ENCODE peak calls at places on chromosomes 6 and 20, in eight cellular contexts. G, W, A, R, L, F, S and E are unnamed samples.

GRCh38 chr6:26017567-26017966 is 55.0 kb downstream of the TRIM38 start:
- DNase-seq in W (peak; percentile 61), G (peak; percentile 78), L (peak; percentile 67), F (peak; percentile 79), A (peak; percentile 48), R (peak; percentile 92), S (no peak), E (no peak)

GRCh38 chr6:104095661-104096416 is 763.9 kb downstream of the HACE1 start:
- DNase-seq in S (no peak), W (no peak), L (no peak), F (no peak), A (no peak), G (no peak), R (no peak), E (no peak)

GRCh38 chr6:53877151-53877550 is 82.3 kb downstream of the LRRC1 start:
- DNase-seq in F (no peak), G (no peak), L (no peak), A (no peak), R (no peak), S (no peak), W (no peak), E (no peak)

GRCh38 chr20:20051767-20052073 is 546 bp downstream of the CRNKL1 start:
- DNase-seq in G (no peak), A (no peak), W (no peak), L (no peak), F (no peak), R (no peak), S (no peak), E (no peak)

GRCh38 chr6:105402090-105402980 is 547 bp downstream of the PREP start:
- DNase-seq in F (peak; percentile 54), G (peak; percentile 23), S (peak; percentile 46), A (peak; percentile 26), R (no peak), L (no peak), W (no peak), E (no peak)

GRCh38 chr20:39152742-39153141 is 190.6 kb downstream of the DHX35 start:
- DNase-seq in A (no peak), L (no peak), F (no peak), R (no peak), S (no peak), W (no peak), G (no peak), E (no peak)

GRCh38 chr20:48898210-48898609 is 23.3 kb upstream of the ARFGEF2 start:
- DNase-seq in L (no peak), F (no peak), R (no peak), S (no peak), W (no peak), A (no peak), G (no peak), E (no peak)

GRCh38 chr6:73041051-73041450 is 184.2 kb downstream of the KHDC1L start:
- DNase-seq in A (no peak), S (no peak), R (no peak), L (no peak), F (no peak), W (no peak), G (no peak), E (no peak)

GRCh38 chr6:125274935-125275334 is 26.8 kb downstream of the HDDC2 start:
- DNase-seq in R (no peak), G (no peak), W (no peak), A (no peak), L (no peak), F (no peak), S (no peak), E (no peak)

GRCh38 chr6:132715204-132715603 is 1.3 kb upstream of the VNN1 start:
- DNase-seq in L (peak; percentile 84), F (peak; percentile 26), W (no peak), A (no peak), S (no peak), R (no peak), G (no peak), E (no peak)

GRCh38 chr6:69841862-69842261 is 24.5 kb upstream of the COL19A1 start:
- DNase-seq in R (no peak), W (no peak), G (no peak), A (no peak), L (no peak), S (no peak), F (no peak), E (no peak)

GRCh38 chr6:63554782-63555181 is 17.5 kb upstream of the LOC128125822 start:
- DNase-seq in L (no peak), W (no peak), S (no peak), G (no peak), F (no peak), A (no peak), R (no peak), E (no peak)

GRCh38 chr20:57082546-57082945 is 183.9 kb downstream of the BMP7 start:
- DNase-seq in G (no peak), L (no peak), F (no peak), R (no peak), W (no peak), S (no peak), A (no peak), E (no peak)

GRCh38 chr6:27470023-27470422 is 2.9 kb downstream of the ZNF184 start:
- DNase-seq in F (no peak), G (no peak), W (no peak), R (no peak), L (no peak), S (no peak), A (no peak), E (no peak)

GRCh38 chr6:73521351-73522254 is 771 bp upstream of the EEF1A1 start:
- DNase-seq in S (peak; percentile 58), G (peak; percentile 86), L (peak; percentile 84), A (peak; percentile 62), R (no peak), W (peak; percentile 83), F (peak; percentile 84), E (peak; percentile 46)

GRCh38 chr6:5174756-5175155 is 86.0 kb downstream of the LYRM4 start:
- DNase-seq in L (no peak), F (no peak), W (no peak), S (no peak), R (no peak), G (no peak), A (no peak), E (no peak)

GRCh38 chr6:5173862-5174643 is 86.7 kb downstream of the LYRM4 start:
- DNase-seq in W (no peak), A (no peak), F (no peak), L (no peak), S (no peak), R (no peak), G (peak; percentile 16), E (no peak)

GRCh38 chr6:5175635-5176034 is 85.1 kb downstream of the LYRM4 start:
- DNase-seq in S (peak; percentile 23), G (no peak), L (no peak), F (no peak), A (no peak), W (no peak), R (no peak), E (no peak)

GRCh38 chr6:5172057-5172683 is 87.0 kb downstream of the PPP1R3G start:
- DNase-seq in L (no peak), R (no peak), W (no peak), G (no peak), A (no peak), F (no peak), S (no peak), E (no peak)

GRCh38 chr6:5175195-5175594 is 85.6 kb downstream of the LYRM4 start:
- DNase-seq in G (no peak), F (no peak), A (no peak), L (no peak), R (no peak), S (no peak), W (no peak), E (no peak)
- TF ChIP-seq CTCF in G (no peak), F (no peak), A (no peak), L (no peak), R (no peak), S (no peak), W (peak; percentile 16), E (peak; percentile 22)

GRCh38 chr6:32796848-32797776 is 19.7 kb downstream of the HLA-DOB start:
- DNase-seq in W (peak; percentile 81), G (peak; percentile 73), R (no peak), S (peak; percentile 70), F (peak; percentile 65), L (peak; percentile 77), A (peak; percentile 95), E (no peak)
- H3K4me3 ChIP-seq in W (peak overlapping the region; percentile 34), G (peak overlapping the region; percentile 30), R (peak overlapping the region; percentile 54), S (no peak overlapping the region), F (peak overlapping the region; percentile 30), L (no peak overlapping the region), A (peak overlapping the region; percentile 13), E (peak overlapping the region; percentile 5)

GRCh38 chr6:167996424-167997199 is 859 bp upstream of the KIF25 start:
- DNase-seq in R (no peak), L (no peak), A (no peak), W (no peak), S (no peak), G (no peak), F (no peak), E (no peak)
- TF ChIP-seq CTCF in R (no peak), L (no peak), A (no peak), W (no peak), S (no peak), G (no peak), F (no peak), E (peak; percentile 8)

DNA sequence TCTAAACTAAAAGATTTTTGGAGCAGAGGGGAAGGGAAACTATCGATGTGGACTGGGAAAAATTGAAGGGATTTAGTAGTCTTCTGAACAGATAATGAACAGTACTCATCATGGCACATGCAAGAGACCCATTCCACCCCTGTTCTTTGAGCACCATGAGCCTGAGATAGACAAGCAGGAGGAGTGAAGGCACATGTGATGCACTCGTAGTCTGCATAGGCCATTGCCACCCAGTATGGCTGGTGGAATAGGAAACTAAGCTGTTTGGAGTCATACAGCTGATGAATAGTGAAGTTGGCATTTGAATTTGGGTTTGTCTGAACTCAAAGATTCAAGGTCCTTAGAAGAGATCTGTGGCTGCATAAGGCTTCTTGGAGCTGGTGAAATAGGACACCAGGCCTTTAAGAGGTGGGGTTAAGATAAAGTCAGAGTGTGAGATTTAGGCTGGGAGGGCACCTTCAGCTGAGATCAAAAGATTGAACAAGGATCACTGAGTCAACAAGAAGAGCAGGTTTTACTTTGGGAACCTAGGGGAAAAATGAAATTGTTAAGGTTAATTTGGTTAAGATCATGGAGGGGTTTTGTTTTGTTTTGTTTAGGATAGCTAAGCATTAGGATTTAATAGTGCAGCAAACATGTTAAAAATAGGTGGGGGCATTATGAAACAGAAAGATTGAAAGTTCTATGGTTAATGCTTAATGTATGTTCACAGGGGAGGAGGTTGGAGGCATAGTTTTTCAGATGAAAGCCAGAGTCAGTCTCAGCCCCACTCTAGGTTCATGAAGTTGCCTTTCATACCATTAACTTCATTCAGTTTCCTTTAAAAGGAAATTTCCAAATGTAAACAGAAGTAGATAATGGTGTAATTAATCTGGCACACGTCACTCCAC is 148.8 kb downstream of the ARID1B start:
- DNase-seq in A (no peak), S (no peak), R (no peak), G (no peak), L (no peak), W (no peak), F (no peak), E (no peak)
- H3K4me3 ChIP-seq in A (no peak overlapping the region), S (no peak overlapping the region), R (no peak overlapping the region), G (no peak overlapping the region), L (no peak overlapping the region), W (no peak overlapping the region), F (no peak overlapping the region), E (no peak overlapping the region)